ENCODE peak calls at places on chromosome 3, in six cellular contexts. One of them, this sample, is unnamed.
A peak's percentile ranks its signal among the peaks of the same experiment; 100 is the strongest.

GRCh38 chr3:178500631-178501030 is 35.6 kb upstream of the KCNMB2 start:
- DNase-seq in activated effector memory CD4-positive, alpha-beta T cell treated with anti-CD3 and anti-CD28 coated beads, Interleukin-2, amount 50 U/mL, for 16 hours: no peak
- DNase-seq in hepatic stellate cell: no peak
- DNase-seq in caudate nucleus: no peak
- DNase-seq in AG04450: no peak
- DNase-seq in activated T-cell treated with anti-CD3 and anti-CD28 coated beads, Interleukin-2, amount 50 U/mL, for 72 hours: no peak
- DNase-seq in this sample: no peak

GRCh38 chr3:28989646-28990089 is 291.2 kb upstream of the RBMS3 start:
- DNase-seq in hepatic stellate cell: no peak
- DNase-seq in activated effector memory CD4-positive, alpha-beta T cell treated with anti-CD3 and anti-CD28 coated beads, Interleukin-2, amount 50 U/mL, for 16 hours: no peak
- DNase-seq in caudate nucleus: no peak
- DNase-seq in AG04450: no peak
- DNase-seq in activated T-cell treated with anti-CD3 and anti-CD28 coated beads, Interleukin-2, amount 50 U/mL, for 72 hours: no peak
- DNase-seq in this sample: no peak

GRCh38 chr3:31077021-31077601 is 182.7 kb upstream of the GADL1 start:
- DNase-seq in activated T-cell treated with anti-CD3 and anti-CD28 coated beads, Interleukin-2, amount 50 U/mL, for 72 hours: peak; percentile 75
- DNase-seq in caudate nucleus: no peak
- DNase-seq in activated effector memory CD4-positive, alpha-beta T cell treated with anti-CD3 and anti-CD28 coated beads, Interleukin-2, amount 50 U/mL, for 16 hours: peak; percentile 64
- DNase-seq in hepatic stellate cell: peak; percentile 32
- DNase-seq in AG04450: peak; percentile 72
- DNase-seq in this sample: peak; percentile 69

GRCh38 chr3:129597087-129597791 is 9.2 kb downstream of the PLXND1 start:
- DNase-seq in caudate nucleus: no peak
- DNase-seq in hepatic stellate cell: peak; percentile 78
- DNase-seq in activated effector memory CD4-positive, alpha-beta T cell treated with anti-CD3 and anti-CD28 coated beads, Interleukin-2, amount 50 U/mL, for 16 hours: no peak
- DNase-seq in AG04450: no peak
- DNase-seq in activated T-cell treated with anti-CD3 and anti-CD28 coated beads, Interleukin-2, amount 50 U/mL, for 72 hours: no peak
- DNase-seq in this sample: no peak

GRCh38 chr3:141147657-141148056 is 84.0 kb upstream of the PXYLP1 start:
- DNase-seq in AG04450: no peak
- DNase-seq in activated effector memory CD4-positive, alpha-beta T cell treated with anti-CD3 and anti-CD28 coated beads, Interleukin-2, amount 50 U/mL, for 16 hours: no peak
- DNase-seq in caudate nucleus: no peak
- DNase-seq in activated T-cell treated with anti-CD3 and anti-CD28 coated beads, Interleukin-2, amount 50 U/mL, for 72 hours: no peak
- DNase-seq in hepatic stellate cell: no peak
- DNase-seq in this sample: no peak

GRCh38 chr3:56321892-56322291 is 146.4 kb downstream of the ERC2 start:
- DNase-seq in AG04450: no peak
- DNase-seq in activated T-cell treated with anti-CD3 and anti-CD28 coated beads, Interleukin-2, amount 50 U/mL, for 72 hours: no peak
- DNase-seq in activated effector memory CD4-positive, alpha-beta T cell treated with anti-CD3 and anti-CD28 coated beads, Interleukin-2, amount 50 U/mL, for 16 hours: no peak
- DNase-seq in caudate nucleus: no peak
- DNase-seq in hepatic stellate cell: no peak
- DNase-seq in this sample: no peak

GRCh38 chr3:162776137-162776536 is 1279.5 kb downstream of the OTOL1 start:
- DNase-seq in activated effector memory CD4-positive, alpha-beta T cell treated with anti-CD3 and anti-CD28 coated beads, Interleukin-2, amount 50 U/mL, for 16 hours: no peak
- DNase-seq in hepatic stellate cell: no peak
- DNase-seq in activated T-cell treated with anti-CD3 and anti-CD28 coated beads, Interleukin-2, amount 50 U/mL, for 72 hours: no peak
- DNase-seq in AG04450: no peak
- DNase-seq in caudate nucleus: no peak
- DNase-seq in this sample: no peak

GRCh38 chr3:113746955-113747718 is at the start of gene ATP6V1A:
- DNase-seq in activated T-cell treated with anti-CD3 and anti-CD28 coated beads, Interleukin-2, amount 50 U/mL, for 72 hours: peak; percentile 79
- DNase-seq in caudate nucleus: no peak
- DNase-seq in AG04450: no peak
- DNase-seq in hepatic stellate cell: peak; percentile 79
- DNase-seq in activated effector memory CD4-positive, alpha-beta T cell treated with anti-CD3 and anti-CD28 coated beads, Interleukin-2, amount 50 U/mL, for 16 hours: peak; percentile 91
- DNase-seq in this sample: no peak

GRCh38 chr3:108153451-108153981 is 62.7 kb upstream of the CD47 start:
- DNase-seq in hepatic stellate cell: peak; percentile 25
- DNase-seq in AG04450: peak; percentile 13
- DNase-seq in caudate nucleus: no peak
- DNase-seq in activated effector memory CD4-positive, alpha-beta T cell treated with anti-CD3 and anti-CD28 coated beads, Interleukin-2, amount 50 U/mL, for 16 hours: peak; percentile 75
- DNase-seq in activated T-cell treated with anti-CD3 and anti-CD28 coated beads, Interleukin-2, amount 50 U/mL, for 72 hours: peak; percentile 59
- DNase-seq in this sample: no peak

GRCh38 chr3:175956964-175957363 is 1097.8 kb downstream of the NAALADL2 start:
- DNase-seq in AG04450: no peak
- DNase-seq in hepatic stellate cell: no peak
- DNase-seq in activated T-cell treated with anti-CD3 and anti-CD28 coated beads, Interleukin-2, amount 50 U/mL, for 72 hours: no peak
- DNase-seq in caudate nucleus: no peak
- DNase-seq in activated effector memory CD4-positive, alpha-beta T cell treated with anti-CD3 and anti-CD28 coated beads, Interleukin-2, amount 50 U/mL, for 16 hours: no peak
- DNase-seq in this sample: no peak

GRCh38 chr3:159187232-159187631 is 385.4 kb downstream of the MFSD1 start:
- DNase-seq in activated effector memory CD4-positive, alpha-beta T cell treated with anti-CD3 and anti-CD28 coated beads, Interleukin-2, amount 50 U/mL, for 16 hours: no peak
- DNase-seq in hepatic stellate cell: no peak
- DNase-seq in activated T-cell treated with anti-CD3 and anti-CD28 coated beads, Interleukin-2, amount 50 U/mL, for 72 hours: no peak
- DNase-seq in AG04450: no peak
- DNase-seq in caudate nucleus: no peak
- DNase-seq in this sample: no peak

GRCh38 chr3:59809016-59809415 is 759.2 kb upstream of the CFAP20DC start:
- DNase-seq in AG04450: peak; percentile 56
- DNase-seq in hepatic stellate cell: no peak
- DNase-seq in activated T-cell treated with anti-CD3 and anti-CD28 coated beads, Interleukin-2, amount 50 U/mL, for 72 hours: no peak
- DNase-seq in activated effector memory CD4-positive, alpha-beta T cell treated with anti-CD3 and anti-CD28 coated beads, Interleukin-2, amount 50 U/mL, for 16 hours: no peak
- DNase-seq in caudate nucleus: no peak
- DNase-seq in this sample: no peak

GRCh38 chr3:90241481-90241880 is 1134.1 kb downstream of the EPHA3 start:
- DNase-seq in activated T-cell treated with anti-CD3 and anti-CD28 coated beads, Interleukin-2, amount 50 U/mL, for 72 hours: no peak
- DNase-seq in AG04450: no peak
- DNase-seq in caudate nucleus: no peak
- DNase-seq in activated effector memory CD4-positive, alpha-beta T cell treated with anti-CD3 and anti-CD28 coated beads, Interleukin-2, amount 50 U/mL, for 16 hours: no peak
- DNase-seq in hepatic stellate cell: no peak
- DNase-seq in this sample: no peak

GRCh38 chr3:72185549-72186484 is 400.9 kb upstream of the PROK2 start:
- DNase-seq in hepatic stellate cell: peak; percentile 17
- DNase-seq in activated T-cell treated with anti-CD3 and anti-CD28 coated beads, Interleukin-2, amount 50 U/mL, for 72 hours: peak; percentile 68
- DNase-seq in AG04450: peak; percentile 11
- DNase-seq in caudate nucleus: no peak
- DNase-seq in activated effector memory CD4-positive, alpha-beta T cell treated with anti-CD3 and anti-CD28 coated beads, Interleukin-2, amount 50 U/mL, for 16 hours: no peak
- DNase-seq in this sample: peak; percentile 15

GRCh38 chr3:69142090-69142489 is 19.7 kb upstream of the LMOD3 start:
- DNase-seq in activated effector memory CD4-positive, alpha-beta T cell treated with anti-CD3 and anti-CD28 coated beads, Interleukin-2, amount 50 U/mL, for 16 hours: no peak
- DNase-seq in activated T-cell treated with anti-CD3 and anti-CD28 coated beads, Interleukin-2, amount 50 U/mL, for 72 hours: no peak
- DNase-seq in AG04450: peak; percentile 3
- DNase-seq in caudate nucleus: no peak
- DNase-seq in hepatic stellate cell: no peak
- DNase-seq in this sample: no peak

GRCh38 chr3:184734903-184735630 is 23.2 kb upstream of the MAGEF1 start:
- DNase-seq in activated T-cell treated with anti-CD3 and anti-CD28 coated beads, Interleukin-2, amount 50 U/mL, for 72 hours: no peak
- DNase-seq in AG04450: no peak
- DNase-seq in caudate nucleus: no peak
- DNase-seq in hepatic stellate cell: no peak
- DNase-seq in activated effector memory CD4-positive, alpha-beta T cell treated with anti-CD3 and anti-CD28 coated beads, Interleukin-2, amount 50 U/mL, for 16 hours: no peak
- DNase-seq in this sample: no peak

GRCh38 chr3:99943931-99944761 is 126.5 kb downstream of the CMSS1 start:
- DNase-seq in AG04450: no peak
- DNase-seq in activated effector memory CD4-positive, alpha-beta T cell treated with anti-CD3 and anti-CD28 coated beads, Interleukin-2, amount 50 U/mL, for 16 hours: no peak
- DNase-seq in activated T-cell treated with anti-CD3 and anti-CD28 coated beads, Interleukin-2, amount 50 U/mL, for 72 hours: no peak
- DNase-seq in caudate nucleus: no peak
- DNase-seq in hepatic stellate cell: no peak
- DNase-seq in this sample: no peak

GRCh38 chr3:38139652-38140051 is 1.2 kb downstream of the MYD88 start:
- DNase-seq in hepatic stellate cell: no peak
- DNase-seq in activated T-cell treated with anti-CD3 and anti-CD28 coated beads, Interleukin-2, amount 50 U/mL, for 72 hours: no peak
- DNase-seq in AG04450: no peak
- DNase-seq in caudate nucleus: no peak
- DNase-seq in activated effector memory CD4-positive, alpha-beta T cell treated with anti-CD3 and anti-CD28 coated beads, Interleukin-2, amount 50 U/mL, for 16 hours: peak; percentile 50
- DNase-seq in this sample: no peak

GRCh38 chr3:88148651-88149050 is 1.1 kb upstream of the C3orf38 start:
- DNase-seq in activated effector memory CD4-positive, alpha-beta T cell treated with anti-CD3 and anti-CD28 coated beads, Interleukin-2, amount 50 U/mL, for 16 hours: no peak
- DNase-seq in AG04450: no peak
- DNase-seq in activated T-cell treated with anti-CD3 and anti-CD28 coated beads, Interleukin-2, amount 50 U/mL, for 72 hours: no peak
- DNase-seq in hepatic stellate cell: no peak
- DNase-seq in caudate nucleus: no peak
- DNase-seq in this sample: no peak

GRCh38 chr3:193730498-193730897 is 137.5 kb downstream of the OPA1 start:
- DNase-seq in hepatic stellate cell: no peak
- DNase-seq in caudate nucleus: no peak
- DNase-seq in activated T-cell treated with anti-CD3 and anti-CD28 coated beads, Interleukin-2, amount 50 U/mL, for 72 hours: no peak
- DNase-seq in AG04450: no peak
- DNase-seq in activated effector memory CD4-positive, alpha-beta T cell treated with anti-CD3 and anti-CD28 coated beads, Interleukin-2, amount 50 U/mL, for 16 hours: no peak
- DNase-seq in this sample: no peak

GRCh38 chr3:48990636-48991421 is 788 bp downstream of the P4HTM start:
- DNase-seq in AG04450: no peak
- DNase-seq in activated T-cell treated with anti-CD3 and anti-CD28 coated beads, Interleukin-2, amount 50 U/mL, for 72 hours: peak; percentile 39
- DNase-seq in caudate nucleus: no peak
- DNase-seq in hepatic stellate cell: no peak
- DNase-seq in activated effector memory CD4-positive, alpha-beta T cell treated with anti-CD3 and anti-CD28 coated beads, Interleukin-2, amount 50 U/mL, for 16 hours: peak; percentile 76
- DNase-seq in this sample: no peak

GRCh38 chr3:186955898-186956696 is 25.8 kb downstream of the ST6GAL1 start:
- DNase-seq in activated effector memory CD4-positive, alpha-beta T cell treated with anti-CD3 and anti-CD28 coated beads, Interleukin-2, amount 50 U/mL, for 16 hours: no peak
- DNase-seq in AG04450: no peak
- DNase-seq in caudate nucleus: no peak
- DNase-seq in activated T-cell treated with anti-CD3 and anti-CD28 coated beads, Interleukin-2, amount 50 U/mL, for 72 hours: no peak
- DNase-seq in hepatic stellate cell: no peak
- DNase-seq in this sample: no peak